ENCODE peak calls at places on chromosomes 7 and 10, in seven cellular contexts. One of them, this sample, is unnamed.

GRCh38 chr7:112946350-112946749 is 140.3 kb downstream of the GPR85 start:
- DNase-seq in astrocyte of the cerebellum: no peak
- DNase-seq in GM13976: no peak
- DNase-seq in cardiac fibroblast: peak; percentile 18
- DNase-seq in heart left ventricle: no peak
- DNase-seq in psoas muscle: no peak
- DNase-seq in OCI-LY7: no peak
- DNase-seq in this sample: no peak

GRCh38 chr7:130353196-130353595 is 8.6 kb downstream of the CPA5 start:
- DNase-seq in astrocyte of the cerebellum: no peak
- DNase-seq in GM13976: no peak
- DNase-seq in cardiac fibroblast: no peak
- DNase-seq in heart left ventricle: no peak
- DNase-seq in psoas muscle: no peak
- DNase-seq in OCI-LY7: no peak
- DNase-seq in this sample: no peak

GRCh38 chr7:78149787-78150186 is 351.2 kb downstream of the PHTF2 start:
- DNase-seq in astrocyte of the cerebellum: peak; percentile 82
- DNase-seq in GM13976: no peak
- DNase-seq in cardiac fibroblast: peak; percentile 66
- DNase-seq in heart left ventricle: no peak
- DNase-seq in psoas muscle: no peak
- DNase-seq in OCI-LY7: no peak
- DNase-seq in this sample: no peak

GRCh38 chr10:110413049-110413783 is 84.5 kb upstream of the DUSP5 start:
- DNase-seq in astrocyte of the cerebellum: peak; percentile 91
- DNase-seq in GM13976: no peak
- DNase-seq in cardiac fibroblast: no peak
- DNase-seq in heart left ventricle: no peak
- DNase-seq in psoas muscle: no peak
- DNase-seq in OCI-LY7: peak; percentile 31
- DNase-seq in this sample: peak; percentile 47

GRCh38 chr7:65247491-65247890 is 126.2 kb upstream of the ZNF92 start:
- DNase-seq in astrocyte of the cerebellum: no peak
- DNase-seq in GM13976: no peak
- DNase-seq in cardiac fibroblast: no peak
- DNase-seq in heart left ventricle: no peak
- DNase-seq in psoas muscle: no peak
- DNase-seq in OCI-LY7: no peak
- DNase-seq in this sample: no peak

GRCh38 chr7:74032191-74032490 is 4.2 kb downstream of the ELN start:
- DNase-seq in astrocyte of the cerebellum: peak; percentile 83
- DNase-seq in GM13976: no peak
- DNase-seq in cardiac fibroblast: peak; percentile 43
- DNase-seq in heart left ventricle: peak; percentile 46
- DNase-seq in psoas muscle: peak; percentile 66
- DNase-seq in OCI-LY7: no peak
- DNase-seq in this sample: no peak

GRCh38 chr7:54392935-54393334 is 149.2 kb upstream of the VSTM2A start:
- DNase-seq in astrocyte of the cerebellum: no peak
- DNase-seq in GM13976: no peak
- DNase-seq in cardiac fibroblast: peak; percentile 1
- DNase-seq in heart left ventricle: no peak
- DNase-seq in psoas muscle: no peak
- DNase-seq in OCI-LY7: no peak
- DNase-seq in this sample: no peak

GRCh38 chr10:97427571-97428179 is 1.7 kb downstream of the PGAM1 start:
- DNase-seq in astrocyte of the cerebellum: no peak
- DNase-seq in GM13976: no peak
- DNase-seq in cardiac fibroblast: peak; percentile 48
- DNase-seq in heart left ventricle: no peak
- DNase-seq in psoas muscle: no peak
- DNase-seq in OCI-LY7: no peak
- DNase-seq in this sample: peak; percentile 58

GRCh38 chr10:111347386-111348005 is 270.7 kb downstream of the ADRA2A start:
- DNase-seq in astrocyte of the cerebellum: no peak
- DNase-seq in GM13976: no peak
- DNase-seq in cardiac fibroblast: no peak
- DNase-seq in heart left ventricle: no peak
- DNase-seq in psoas muscle: no peak
- DNase-seq in OCI-LY7: no peak
- DNase-seq in this sample: no peak

GRCh38 chr10:86139066-86139657 is 227.4 kb downstream of the GRID1 start:
- DNase-seq in astrocyte of the cerebellum: no peak
- DNase-seq in GM13976: no peak
- DNase-seq in cardiac fibroblast: no peak
- DNase-seq in heart left ventricle: no peak
- DNase-seq in psoas muscle: no peak
- DNase-seq in OCI-LY7: peak; percentile 18
- DNase-seq in this sample: peak; percentile 27

GRCh38 chr10:34739915-34740314 is 75.2 kb downstream of the PARD3 start:
- DNase-seq in astrocyte of the cerebellum: peak; percentile 45
- DNase-seq in GM13976: no peak
- DNase-seq in cardiac fibroblast: peak; percentile 80
- DNase-seq in heart left ventricle: peak; percentile 48
- DNase-seq in psoas muscle: peak; percentile 43
- DNase-seq in OCI-LY7: no peak
- DNase-seq in this sample: no peak

GRCh38 chr10:69500864-69501468 is 49.7 kb downstream of the TSPAN15 start:
- DNase-seq in astrocyte of the cerebellum: no peak
- DNase-seq in GM13976: no peak
- DNase-seq in cardiac fibroblast: no peak
- DNase-seq in heart left ventricle: no peak
- DNase-seq in psoas muscle: no peak
- DNase-seq in OCI-LY7: no peak
- DNase-seq in this sample: no peak

GRCh38 chr10:119190353-119190752 is 11.7 kb upstream of the PRDX3 start:
- DNase-seq in astrocyte of the cerebellum: peak; percentile 89
- DNase-seq in GM13976: no peak
- DNase-seq in cardiac fibroblast: peak; percentile 98
- DNase-seq in heart left ventricle: no peak
- DNase-seq in psoas muscle: no peak
- DNase-seq in OCI-LY7: no peak
- DNase-seq in this sample: no peak

GRCh38 chr7:152974577-152974976 is 215.0 kb downstream of the ACTR3B start:
- DNase-seq in astrocyte of the cerebellum: no peak
- DNase-seq in GM13976: no peak
- DNase-seq in cardiac fibroblast: no peak
- DNase-seq in heart left ventricle: no peak
- DNase-seq in psoas muscle: no peak
- DNase-seq in OCI-LY7: no peak
- DNase-seq in this sample: no peak

GRCh38 chr7:145184956-145185355 is 349.1 kb upstream of the TPK1 start:
- DNase-seq in astrocyte of the cerebellum: no peak
- DNase-seq in GM13976: no peak
- DNase-seq in cardiac fibroblast: no peak
- DNase-seq in heart left ventricle: no peak
- DNase-seq in psoas muscle: no peak
- DNase-seq in OCI-LY7: no peak
- DNase-seq in this sample: no peak

GRCh38 chr7:1734331-1734730 is 64.3 kb downstream of the ELFN1 start:
- DNase-seq in astrocyte of the cerebellum: no peak
- DNase-seq in GM13976: no peak
- DNase-seq in cardiac fibroblast: no peak
- DNase-seq in heart left ventricle: no peak
- DNase-seq in psoas muscle: no peak
- DNase-seq in OCI-LY7: no peak
- DNase-seq in this sample: no peak

GRCh38 chr10:9239298-9239697 is 1184.8 kb downstream of the GATA3 start:
- DNase-seq in astrocyte of the cerebellum: no peak
- DNase-seq in GM13976: no peak
- DNase-seq in cardiac fibroblast: no peak
- DNase-seq in heart left ventricle: no peak
- DNase-seq in psoas muscle: no peak
- DNase-seq in OCI-LY7: no peak
- DNase-seq in this sample: no peak

GRCh38 chr10:69973678-69974077 is 79.0 kb upstream of the MACROH2A2 start:
- DNase-seq in astrocyte of the cerebellum: no peak
- DNase-seq in GM13976: no peak
- DNase-seq in cardiac fibroblast: no peak
- DNase-seq in heart left ventricle: no peak
- DNase-seq in psoas muscle: no peak
- DNase-seq in OCI-LY7: no peak
- DNase-seq in this sample: no peak

GRCh38 chr10:101772895-101773761 is 2.8 kb downstream of the FGF8 start:
- DNase-seq in astrocyte of the cerebellum: no peak
- DNase-seq in GM13976: peak; percentile 39
- DNase-seq in cardiac fibroblast: no peak
- DNase-seq in heart left ventricle: no peak
- DNase-seq in psoas muscle: no peak
- DNase-seq in OCI-LY7: no peak
- DNase-seq in this sample: no peak

GRCh38 chr10:101772017-101772894 is 3.7 kb downstream of the FGF8 start:
- DNase-seq in astrocyte of the cerebellum: no peak
- DNase-seq in GM13976: no peak
- DNase-seq in cardiac fibroblast: no peak
- DNase-seq in heart left ventricle: no peak
- DNase-seq in psoas muscle: no peak
- DNase-seq in OCI-LY7: no peak
- DNase-seq in this sample: no peak

GRCh38 chr10:101775273-101776131 is at the start of gene FGF8:
- DNase-seq in astrocyte of the cerebellum: no peak
- DNase-seq in GM13976: peak; percentile 49
- DNase-seq in cardiac fibroblast: no peak
- DNase-seq in heart left ventricle: no peak
- DNase-seq in psoas muscle: no peak
- DNase-seq in OCI-LY7: no peak
- DNase-seq in this sample: no peak

GRCh38 chr10:101773923-101774588 is 1.9 kb downstream of the FGF8 start:
- DNase-seq in astrocyte of the cerebellum: no peak
- DNase-seq in GM13976: peak; percentile 25
- DNase-seq in cardiac fibroblast: no peak
- DNase-seq in heart left ventricle: no peak
- DNase-seq in psoas muscle: no peak
- DNase-seq in OCI-LY7: no peak
- DNase-seq in this sample: no peak

GRCh38 chr10:101774589-101775272 is 1.2 kb downstream of the FGF8 start:
- DNase-seq in astrocyte of the cerebellum: no peak
- DNase-seq in GM13976: peak; percentile 45
- DNase-seq in cardiac fibroblast: no peak
- DNase-seq in heart left ventricle: no peak
- DNase-seq in psoas muscle: no peak
- DNase-seq in OCI-LY7: no peak
- DNase-seq in this sample: no peak
- TF ChIP-seq CTCF in astrocyte of the cerebellum: no peak
- TF ChIP-seq CTCF in GM13976: no peak
- TF ChIP-seq CTCF in cardiac fibroblast: no peak
- TF ChIP-seq CTCF in heart left ventricle: no peak
- TF ChIP-seq CTCF in psoas muscle: no peak
- TF ChIP-seq CTCF in OCI-LY7: no peak
- TF ChIP-seq CTCF in this sample: no peak

GRCh38 chr7:43594020-43594419 is 11.1 kb downstream of the STK17A start:
- DNase-seq in astrocyte of the cerebellum: no peak
- DNase-seq in GM13976: no peak
- DNase-seq in cardiac fibroblast: no peak
- DNase-seq in heart left ventricle: no peak
- DNase-seq in psoas muscle: no peak
- DNase-seq in OCI-LY7: no peak
- DNase-seq in this sample: no peak
- TF ChIP-seq CTCF in astrocyte of the cerebellum: no peak
- TF ChIP-seq CTCF in GM13976: no peak
- TF ChIP-seq CTCF in cardiac fibroblast: no peak
- TF ChIP-seq CTCF in heart left ventricle: no peak
- TF ChIP-seq CTCF in psoas muscle: no peak
- TF ChIP-seq CTCF in OCI-LY7: no peak
- TF ChIP-seq CTCF in this sample: no peak

GRCh38 chr7:44847920-44848634 is at the start of gene H2AZ2:
- DNase-seq in astrocyte of the cerebellum: peak; percentile 99
- DNase-seq in GM13976: peak; percentile 98
- DNase-seq in cardiac fibroblast: peak; percentile 100
- DNase-seq in heart left ventricle: peak; percentile 100
- DNase-seq in psoas muscle: peak; percentile 100
- DNase-seq in OCI-LY7: peak; percentile 100
- DNase-seq in this sample: peak; percentile 100
- TF ChIP-seq CTCF in astrocyte of the cerebellum: no peak
- TF ChIP-seq CTCF in GM13976: no peak
- TF ChIP-seq CTCF in cardiac fibroblast: no peak
- TF ChIP-seq CTCF in heart left ventricle: no peak
- TF ChIP-seq CTCF in psoas muscle: no peak
- TF ChIP-seq CTCF in OCI-LY7: peak; percentile 52
- TF ChIP-seq CTCF in this sample: peak; percentile 32

GRCh38 chr7:70042533-70042932 is 444.3 kb downstream of the AUTS2 start:
- DNase-seq in astrocyte of the cerebellum: peak; percentile 31
- DNase-seq in GM13976: no peak
- DNase-seq in cardiac fibroblast: peak; percentile 4
- DNase-seq in heart left ventricle: no peak
- DNase-seq in psoas muscle: no peak
- DNase-seq in OCI-LY7: no peak
- DNase-seq in this sample: no peak
- TF ChIP-seq CTCF in astrocyte of the cerebellum: peak; percentile 45
- TF ChIP-seq CTCF in GM13976: no peak
- TF ChIP-seq CTCF in cardiac fibroblast: no peak
- TF ChIP-seq CTCF in heart left ventricle: peak; percentile 38
- TF ChIP-seq CTCF in psoas muscle: peak; percentile 52
- TF ChIP-seq CTCF in OCI-LY7: peak; percentile 37
- TF ChIP-seq CTCF in this sample: no peak

DNA sequence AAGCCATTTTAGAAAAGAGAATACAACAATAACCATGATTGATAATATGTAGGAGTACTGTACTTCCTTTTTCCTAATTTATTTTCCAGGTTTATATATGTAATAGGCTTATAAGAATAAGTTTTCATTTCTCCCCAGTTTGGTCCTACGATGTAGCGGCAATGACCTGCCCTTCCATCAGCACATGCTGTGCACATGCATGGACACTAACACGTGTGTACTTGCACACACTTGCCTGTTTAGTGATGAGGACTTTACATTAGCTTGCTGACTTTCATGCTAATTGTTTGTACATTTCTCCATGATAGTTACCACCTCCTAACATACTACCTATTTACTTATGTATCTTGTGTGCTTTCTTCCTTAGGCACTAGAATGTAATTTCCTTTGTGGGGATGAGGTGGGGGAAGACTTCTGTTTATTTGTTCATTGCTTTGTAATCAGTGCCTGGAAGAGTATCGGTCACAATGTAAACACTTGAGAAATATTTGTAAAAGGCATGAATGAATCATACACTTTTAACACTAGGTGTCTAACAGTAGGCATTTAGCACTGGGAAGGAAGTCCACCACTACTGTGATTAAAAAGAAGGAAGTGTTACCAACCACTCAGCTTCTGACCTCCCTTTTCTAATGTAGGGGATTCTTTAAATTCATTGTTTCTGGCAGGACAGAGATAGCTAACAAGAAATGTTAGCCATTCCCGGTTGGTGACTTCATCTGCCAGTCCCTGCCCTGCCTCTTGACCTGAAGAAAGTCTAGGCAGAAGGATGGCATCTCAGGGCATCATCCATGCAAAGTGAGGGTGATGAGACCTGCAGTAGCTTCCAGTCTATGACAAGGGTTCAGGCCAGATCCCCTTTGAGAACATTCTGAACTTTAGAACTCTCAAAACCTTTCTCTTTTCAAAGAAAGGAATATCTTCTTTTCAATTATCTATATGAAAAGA is 120.2 kb upstream of the RAB18 start:
- DNase-seq in astrocyte of the cerebellum: no peak
- DNase-seq in GM13976: no peak
- DNase-seq in cardiac fibroblast: no peak
- DNase-seq in heart left ventricle: no peak
- DNase-seq in psoas muscle: no peak
- DNase-seq in OCI-LY7: no peak
- DNase-seq in this sample: no peak
- TF ChIP-seq CTCF in astrocyte of the cerebellum: no peak
- TF ChIP-seq CTCF in GM13976: no peak
- TF ChIP-seq CTCF in cardiac fibroblast: no peak
- TF ChIP-seq CTCF in heart left ventricle: no peak
- TF ChIP-seq CTCF in psoas muscle: no peak
- TF ChIP-seq CTCF in OCI-LY7: no peak
- TF ChIP-seq CTCF in this sample: no peak

GRCh38 chr10:60618861-60619260 is 159.4 kb upstream of the CDK1 start:
- DNase-seq in astrocyte of the cerebellum: no peak
- DNase-seq in GM13976: no peak
- DNase-seq in cardiac fibroblast: peak; percentile 6
- DNase-seq in heart left ventricle: no peak
- DNase-seq in psoas muscle: no peak
- DNase-seq in OCI-LY7: no peak
- DNase-seq in this sample: no peak
- TF ChIP-seq CTCF in astrocyte of the cerebellum: no peak
- TF ChIP-seq CTCF in GM13976: no peak
- TF ChIP-seq CTCF in cardiac fibroblast: no peak
- TF ChIP-seq CTCF in heart left ventricle: no peak
- TF ChIP-seq CTCF in psoas muscle: peak; percentile 20
- TF ChIP-seq CTCF in OCI-LY7: no peak
- TF ChIP-seq CTCF in this sample: no peak